ENCODE peak calls at places on chromosomes 2 and 18, in four cellular contexts. B, I, W and L are unnamed samples.

GRCh38 chr18:79586436-79587297 is 92.9 kb upstream of the CTDP1 start:
- DNase-seq in W (no peak), I (no peak), B (no peak), L (no peak)

GRCh38 chr2:189791338-189792042 is 7.2 kb downstream of the PMS1 start:
- DNase-seq in W (peak; percentile 59), B (no peak), I (no peak), L (peak; percentile 55)

GRCh38 chr2:29055586-29055985 is 18.7 kb downstream of the PCARE start:
- DNase-seq in W (no peak), I (no peak), B (no peak), L (no peak)

GRCh38 chr18:76426738-76427305 is 68.2 kb downstream of the ZNF516 start:
- DNase-seq in B (peak; percentile 19), I (no peak), W (no peak), L (peak; percentile 59)

GRCh38 chr2:143513081-143513480 is 383.9 kb downstream of the ARHGAP15 start:
- DNase-seq in B (peak; percentile 56), I (no peak), W (no peak), L (peak; percentile 12)

GRCh38 chr18:36993068-36993467 is 164.1 kb downstream of the KIAA1328 start:
- DNase-seq in W (no peak), I (no peak), B (peak; percentile 57), L (no peak)

GRCh38 chr2:30232027-30232800 is 880 bp downstream of the LBH start:
- DNase-seq in W (no peak), I (no peak), B (peak; percentile 63), L (peak; percentile 87)

GRCh38 chr2:178865121-178865520 is 57.9 kb upstream of the TTN start:
- DNase-seq in W (no peak), I (no peak), B (peak; percentile 35), L (no peak)

GRCh38 chr2:74843371-74844298 is 9.7 kb downstream of the HK2 start:
- DNase-seq in I (no peak), B (peak; percentile 89), W (peak; percentile 79), L (peak; percentile 30)

GRCh38 chr2:89848114-89848513 is 1156.6 kb downstream of the RPIA start:
- DNase-seq in W (no peak), B (no peak), I (no peak), L (no peak)

GRCh38 chr2:160522951-160523700 is 29.5 kb upstream of the RBMS1 start:
- DNase-seq in W (no peak), B (peak; percentile 77), I (no peak), L (no peak)

GRCh38 chr2:157267476-157267875 is 10.0 kb downstream of the GALNT5 start:
- DNase-seq in B (no peak), W (peak; percentile 47), I (no peak), L (peak; percentile 7)

GRCh38 chr18:78699516-78699915 is 280.1 kb upstream of the SALL3 start:
- DNase-seq in I (no peak), B (no peak), W (no peak), L (no peak)

GRCh38 chr2:67974564-67975430 is 88.0 kb downstream of the C1D start:
- DNase-seq in W (no peak), B (peak; percentile 32), I (no peak), L (no peak)

GRCh38 chr2:70199320-70199864 is 8.6 kb upstream of the C2orf42 start:
- DNase-seq in W (no peak), I (no peak), B (no peak), L (no peak)

GRCh38 chr18:74419761-74420160 is 37.3 kb downstream of the DIPK1C start:
- DNase-seq in I (no peak), B (no peak), W (no peak), L (no peak)

GRCh38 chr2:200469708-200470600 is 39.9 kb downstream of the KCTD18 start:
- DNase-seq in W (no peak), B (peak; percentile 63), I (no peak), L (no peak)

GRCh38 chr2:200471324-200471848 is 38.5 kb downstream of the KCTD18 start:
- DNase-seq in W (peak; percentile 92), I (no peak), B (no peak), L (no peak)

GRCh38 chr2:200463449-200463848 is 46.4 kb downstream of the KCTD18 start:
- DNase-seq in W (no peak), I (no peak), B (no peak), L (no peak)

GRCh38 chr2:200467806-200468686 is 41.8 kb downstream of the KCTD18 start:
- DNase-seq in W (no peak), I (no peak), B (no peak), L (peak; percentile 34)

GRCh38 chr2:200466703-200467418 is 43.0 kb downstream of the KCTD18 start:
- DNase-seq in B (no peak), W (no peak), I (no peak), L (no peak)
- TF ChIP-seq CTCF in B (no peak), W (no peak), I (no peak), L (no peak)

GRCh38 chr2:97660775-97661417 is 2.9 kb downstream of the ACTR1B start:
- DNase-seq in B (peak; percentile 44), I (no peak), W (no peak), L (no peak)
- H3K9ac ChIP-seq in B (no peak overlapping the region), I (no peak overlapping the region), W (no peak overlapping the region), L (no peak overlapping the region)

DNA sequence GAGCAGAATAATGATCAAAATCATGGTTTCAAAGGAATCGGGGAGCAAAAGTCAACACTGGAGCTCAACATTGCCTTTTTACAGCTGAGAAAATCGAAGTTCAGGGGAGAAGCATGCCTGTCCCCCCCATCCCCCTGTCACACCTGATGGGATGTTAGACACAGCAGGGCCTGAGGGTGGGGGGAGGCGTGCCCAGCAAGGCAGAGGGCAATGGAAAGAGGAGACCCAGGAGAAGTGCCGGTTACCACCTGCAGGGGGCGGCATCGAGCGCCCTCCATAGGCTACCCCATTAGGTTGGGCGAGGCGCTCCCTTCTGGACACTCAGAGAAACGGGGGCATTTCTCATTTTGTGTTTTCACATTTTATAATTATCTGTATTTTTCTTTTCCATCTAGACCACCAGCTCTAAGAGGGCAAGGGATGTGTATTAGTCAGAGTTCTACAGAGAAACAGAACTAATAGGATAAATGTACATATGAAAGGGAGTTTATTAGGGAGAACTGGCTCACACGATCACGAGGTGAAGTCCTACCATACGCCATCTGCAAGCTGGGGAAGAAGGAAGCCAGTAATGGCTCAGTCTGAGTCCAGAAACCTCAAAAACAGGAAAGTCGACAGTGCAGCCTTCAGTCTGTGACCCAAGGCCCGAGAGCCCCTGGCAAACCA is 271.3 kb downstream of the LRATD1 start:
- DNase-seq in I (no peak), B (no peak), W (peak; percentile 47), L (peak; percentile 66)
- TF ChIP-seq CTCF in I (peak; percentile 45), B (peak; percentile 26), W (peak; percentile 84), L (peak; percentile 81)

GRCh38 chr18:68426731-68427315 is 288.1 kb downstream of the TMX3 start:
- DNase-seq in I (no peak), B (peak; percentile 81), W (no peak), L (no peak)
- H3K9ac ChIP-seq in I (no peak overlapping the region), B (no peak overlapping the region), W (no peak overlapping the region), L (no peak overlapping the region)